ENCODE peak calls at places on chromosomes 5 and 9, in eight cellular contexts. J is stomach, B is tibial nerve, E is prostate gland, N is body of pancreas, G is A549, H is HepG2, Q is ovary. L is an unnamed sample.

GRCh38 chr9:37761511-37761910 is 7.9 kb downstream of the TRMT10B start:
- DNase-seq in J (no peak), B (no peak), E (no peak), N (no peak), G (no peak), H (no peak), Q (no peak), L (no peak)

GRCh38 chr9:89481161-89481915 is 16.6 kb downstream of the SEMA4D start:
- DNase-seq in J (no peak), B (no peak), E (no peak), N (no peak), G (no peak), H (no peak), Q (no peak), L (no peak)

GRCh38 chr5:108503986-108504385 is 122.1 kb upstream of the FBXL17 start:
- DNase-seq in J (no peak), B (no peak), E (no peak), N (no peak), G (no peak), H (no peak), Q (no peak), L (no peak)

GRCh38 chr9:99004115-99004514 is 60.4 kb downstream of the COL15A1 start:
- DNase-seq in J (no peak), B (no peak), E (no peak), N (no peak), G (no peak), H (no peak), Q (no peak), L (no peak)

GRCh38 chr9:34084562-34084961 is 35.9 kb upstream of the UBAP2 start:
- DNase-seq in J (no peak), B (peak; percentile 21), E (peak; percentile 6), N (peak; percentile 37), G (no peak), H (no peak), Q (peak; percentile 32), L (no peak)

GRCh38 chr5:67255881-67256280 is 59.3 kb upstream of the CD180 start:
- DNase-seq in J (no peak), B (no peak), E (no peak), N (no peak), G (no peak), H (no peak), Q (no peak), L (no peak)

GRCh38 chr5:97906135-97906534 is 723.1 kb upstream of the RIOK2 start:
- DNase-seq in J (no peak), B (no peak), E (no peak), N (no peak), G (no peak), H (no peak), Q (no peak), L (no peak)

GRCh38 chr9:91037511-91038482 is 236.2 kb downstream of the SYK start:
- DNase-seq in J (peak; percentile 88), B (no peak), E (no peak), N (peak; percentile 85), G (peak; percentile 72), H (peak; percentile 91), Q (peak; percentile 75), L (no peak)

GRCh38 chr9:121838757-121839669 is 187.6 kb downstream of the DAB2IP start:
- DNase-seq in J (peak; percentile 20), B (no peak), E (no peak), N (no peak), G (no peak), H (no peak), Q (no peak), L (peak; percentile 47)

GRCh38 chr5:132426525-132427138 is 57.1 kb downstream of the SLC22A5 start:
- DNase-seq in J (peak; percentile 81), B (peak; percentile 46), E (no peak), N (peak; percentile 77), G (peak; percentile 46), H (peak; percentile 58), Q (peak; percentile 72), L (peak; percentile 95)

GRCh38 chr9:18393340-18394130 is 80.4 kb upstream of the ADAMTSL1 start:
- DNase-seq in J (peak; percentile 76), B (peak; percentile 25), E (peak; percentile 92), N (peak; percentile 61), G (peak; percentile 88), H (peak; percentile 1), Q (peak; percentile 71), L (no peak)

GRCh38 chr5:166722939-166723338 is 1568.5 kb upstream of the WWC1 start:
- DNase-seq in J (no peak), B (no peak), E (no peak), N (no peak), G (peak; percentile 63), H (no peak), Q (no peak), L (no peak)

GRCh38 chr5:176901260-176902101 is 2.3 kb upstream of the HK3 start:
- DNase-seq in J (no peak), B (no peak), E (no peak), N (no peak), G (no peak), H (no peak), Q (no peak), L (no peak)

GRCh38 chr9:3509926-3510325 is 15.9 kb downstream of the RFX3 start:
- DNase-seq in J (no peak), B (no peak), E (no peak), N (no peak), G (peak; percentile 27), H (no peak), Q (no peak), L (no peak)

GRCh38 chr5:14050821-14051220 is 92.3 kb upstream of the TRIO start:
- DNase-seq in J (no peak), B (no peak), E (no peak), N (no peak), G (no peak), H (no peak), Q (no peak), L (no peak)

DNA sequence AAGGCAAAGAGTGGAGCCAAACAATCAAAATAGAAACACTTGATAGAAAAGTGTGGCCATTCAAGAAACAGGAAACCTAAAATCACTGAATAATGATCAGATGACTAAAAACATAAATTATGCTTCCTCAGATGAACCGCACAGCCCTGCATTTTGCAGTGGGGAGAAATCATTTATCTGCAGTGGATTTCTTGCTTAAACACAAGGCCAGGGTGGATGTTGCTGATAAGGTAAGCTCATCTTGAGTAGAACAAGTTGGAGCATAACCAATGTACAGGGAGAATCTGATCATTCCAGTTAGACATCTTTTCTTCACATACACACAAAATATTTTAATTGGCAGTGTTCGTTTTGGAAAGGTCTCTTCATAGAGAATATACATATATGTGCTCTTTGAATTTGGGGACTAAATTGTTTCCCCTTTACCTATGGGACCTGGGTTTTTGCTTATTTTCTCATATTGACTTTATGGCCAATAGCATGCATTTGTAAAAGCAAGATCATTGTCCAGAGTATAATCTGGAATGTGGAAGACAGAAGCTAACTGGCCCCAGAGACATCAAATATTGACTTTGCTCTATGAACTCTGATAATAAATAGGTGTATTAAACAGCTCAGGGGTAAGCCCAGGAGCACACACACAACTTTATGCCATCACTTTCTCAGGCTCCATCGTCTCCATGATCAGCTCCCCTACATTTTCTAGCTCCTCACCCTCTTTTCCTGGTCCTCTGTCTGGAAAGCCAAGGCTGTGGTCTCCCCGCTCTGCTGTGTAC is 9.1 kb downstream of the ANKDD1B start:
- DNase-seq in J (no peak), B (no peak), E (peak; percentile 38), N (no peak), G (no peak), H (peak; percentile 43), Q (no peak), L (no peak)
- H3K4me1 ChIP-seq in J (peaks cover 43% of the 10 kb centered on the region), B (no peaks in the 10 kb centered on the region), E (peaks cover 8% of the 10 kb centered on the region), N (peaks cover 24% of the 10 kb centered on the region), G (peaks cover 20% of the 10 kb centered on the region), H (peaks cover 36% of the 10 kb centered on the region), Q (peaks cover 9% of the 10 kb centered on the region), L (no peaks in the 10 kb centered on the region)

GRCh38 chr5:143062379-143062778 is 292.2 kb downstream of the ARHGAP26 start:
- DNase-seq in J (no peak), B (no peak), E (no peak), N (no peak), G (no peak), H (no peak), Q (no peak), L (no peak)
- TF ChIP-seq POLR2A in J (no peak), B (no peak), E (no peak), N (no peak), G (no peak), H (no peak), Q (no peak), L (no peak)

GRCh38 chr5:37506722-37507121 is 127.6 kb downstream of the WDR70 start:
- DNase-seq in J (no peak), B (no peak), E (no peak), N (no peak), G (no peak), H (no peak), Q (no peak), L (no peak)
- H3K4me1 ChIP-seq in J (no peaks in the 10 kb centered on the region), B (no peaks in the 10 kb centered on the region), E (no peaks in the 10 kb centered on the region), N (no peaks in the 10 kb centered on the region), G (no peaks in the 10 kb centered on the region), H (no peaks in the 10 kb centered on the region), Q (no peaks in the 10 kb centered on the region), L (no peaks in the 10 kb centered on the region)

GRCh38 chr9:136682710-136683109 is 4.5 kb downstream of the AGPAT2 start:
- DNase-seq in J (no peak), B (no peak), E (no peak), N (no peak), G (no peak), H (no peak), Q (no peak), L (no peak)
- TF ChIP-seq POLR2A in J (no peak), B (no peak), E (no peak), N (no peak), G (no peak), H (no peak), Q (no peak), L (no peak)

GRCh38 chr5:54469655-54470054 is 14.2 kb downstream of the HSPB3 start:
- DNase-seq in J (no peak), B (no peak), E (no peak), N (no peak), G (no peak), H (no peak), Q (no peak), L (no peak)

GRCh38 chr5:54471398-54471797 is 15.9 kb downstream of the HSPB3 start:
- DNase-seq in J (no peak), B (no peak), E (no peak), N (no peak), G (no peak), H (no peak), Q (no peak), L (no peak)

GRCh38 chr5:54470191-54470590 is 14.7 kb downstream of the HSPB3 start:
- DNase-seq in J (no peak), B (no peak), E (no peak), N (no peak), G (no peak), H (no peak), Q (no peak), L (no peak)

DNA sequence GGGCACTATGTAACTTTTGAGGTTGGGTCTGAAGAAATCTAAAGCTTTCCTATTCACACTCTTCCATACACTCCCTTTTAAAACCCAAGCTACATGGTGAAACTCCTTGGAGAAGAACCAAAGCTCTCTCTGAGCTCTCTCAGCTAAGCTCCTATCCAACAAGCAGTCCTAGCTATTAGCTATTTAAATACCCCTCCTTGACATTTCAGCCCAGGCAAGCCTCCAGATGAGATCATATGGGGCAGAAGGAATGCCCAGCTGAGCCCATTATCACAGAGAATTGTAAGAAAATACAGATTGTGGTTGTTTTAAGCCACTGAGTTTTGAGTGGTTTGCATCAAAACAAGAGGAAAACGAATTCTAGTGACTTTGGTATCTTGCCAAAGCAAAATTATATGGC is 15.2 kb downstream of the HSPB3 start:
- DNase-seq in J (no peak), B (no peak), E (no peak), N (no peak), G (no peak), H (no peak), Q (no peak), L (no peak)
- H3K4me1 ChIP-seq in J (no peaks in the 10 kb centered on the region), B (no peaks in the 10 kb centered on the region), E (no peaks in the 10 kb centered on the region), N (no peaks in the 10 kb centered on the region), G (peaks cover 7% of the 10 kb centered on the region), H (no peaks in the 10 kb centered on the region), Q (peaks cover 4% of the 10 kb centered on the region), L (peaks cover 12% of the 10 kb centered on the region)

GRCh38 chr9:123268240-123268949 is at the start of gene STRBP:
- DNase-seq in J (peak; percentile 95), B (peak; percentile 80), E (peak; percentile 90), N (peak; percentile 95), G (peak; percentile 84), H (peak; percentile 78), Q (peak; percentile 87), L (peak; percentile 98)
- TF ChIP-seq POLR2A in J (no peak), B (peak; percentile 49), E (peak; percentile 47), N (no peak), G (peak; percentile 51), H (peak; percentile 59), Q (no peak), L (no peak)